ENCODE peak calls at places on chromosomes 3 and 15, in six cellular contexts. B, S, Z, Y, T and R are unnamed samples.

GRCh38 chr3:110697961-110698360 is 373.7 kb upstream of the NECTIN3 start:
- DNase-seq in B (no peak), S (no peak), Z (no peak), Y (no peak), T (no peak), R (no peak)

GRCh38 chr3:55296035-55296434 is 191.1 kb downstream of the WNT5A start:
- DNase-seq in B (no peak), S (no peak), Z (no peak), Y (no peak), T (no peak), R (no peak)

GRCh38 chr3:53705024-53705750 is 141.0 kb downstream of the CHDH start:
- DNase-seq in B (no peak), S (no peak), Z (no peak), Y (no peak), T (no peak), R (peak)

GRCh38 chr3:127786358-127787070 is 35.8 kb downstream of the MGLL start:
- DNase-seq in B (peak), S (no peak), Z (no peak), Y (peak), T (peak), R (no peak)

GRCh38 chr15:101045236-101045646 is 126.1 kb downstream of the LRRK1 start:
- DNase-seq in B (peak), S (no peak), Z (no peak), Y (no peak), T (peak), R (no peak)

GRCh38 chr15:42272768-42273098 is 268 bp upstream of the GANC start:
- DNase-seq in B (no peak), S (no peak), Z (no peak), Y (no peak), T (no peak), R (no peak)

GRCh38 chr3:158313344-158313927 is 203.5 kb downstream of the RSRC1 start:
- DNase-seq in B (no peak), S (peak), Z (no peak), Y (peak), T (no peak), R (no peak)

GRCh38 chr3:167691366-167691765 is 37.6 kb upstream of the WDR49 start:
- DNase-seq in B (no peak), S (peak), Z (peak), Y (no peak), T (no peak), R (no peak)

GRCh38 chr3:106566277-106566676 is 697.5 kb upstream of the CBLB start:
- DNase-seq in B (no peak), S (no peak), Z (peak), Y (no peak), T (no peak), R (no peak)

GRCh38 chr3:170076715-170077238 is 39.0 kb downstream of the GPR160 start:
- DNase-seq in B (no peak), S (no peak), Z (no peak), Y (no peak), T (no peak), R (no peak)

GRCh38 chr3:187618732-187619131 is 51.5 kb downstream of the SST start:
- DNase-seq in B (no peak), S (no peak), Z (no peak), Y (no peak), T (no peak), R (no peak)

GRCh38 chr15:36921484-36922091 is 178.8 kb downstream of the MEIS2 start:
- DNase-seq in B (no peak), S (no peak), Z (no peak), Y (no peak), T (no peak), R (no peak)

GRCh38 chr3:98884675-98885371 is 16.7 kb downstream of the DCBLD2 start:
- DNase-seq in B (no peak), S (no peak), Z (no peak), Y (no peak), T (no peak), R (no peak)

GRCh38 chr3:124824286-124824915 is 62.8 kb downstream of the ITGB5 start:
- DNase-seq in B (no peak), S (no peak), Z (no peak), Y (no peak), T (no peak), R (no peak)